ENCODE peak calls at places on chromosomes 12 and 14, in four cellular contexts. U is K562, S is dorsolateral prefrontal cortex, E is fibroblast of lung. M is an unnamed sample.

GRCh38 chr14:96722751-96723150 is 74.4 kb upstream of the VRK1 start:
- DNase-seq in S (no peak), U (no peak), E (no peak), M (no peak)

GRCh38 chr12:49868952-49869815 is 26.3 kb upstream of the BCDIN3D start:
- DNase-seq in U (peak), S (peak), E (peak), M (peak)

GRCh38 chr14:54806616-54807015 is 96.0 kb downstream of the GCH1 start:
- DNase-seq in S (no peak), E (no peak), U (no peak), M (no peak)

GRCh38 chr12:89701606-89702206 is 6.9 kb downstream of the ATP2B1 start:
- DNase-seq in S (no peak), U (no peak), E (no peak), M (no peak)

GRCh38 chr12:124884587-124885438 is 21.1 kb upstream of the SCARB1 start:
- DNase-seq in U (peak), S (no peak), E (no peak), M (no peak)

GRCh38 chr14:50901361-50901760 is 29.5 kb downstream of the ABHD12B start:
- DNase-seq in E (no peak), U (no peak), S (no peak), M (no peak)

GRCh38 chr14:21525571-21525970 is 575 bp downstream of the SALL2 start:
- DNase-seq in E (peak), S (no peak), U (peak), M (no peak)

GRCh38 chr14:84404246-84404645 is 1125.7 kb upstream of the FLRT2 start:
- DNase-seq in S (no peak), E (no peak), U (no peak), M (no peak)

GRCh38 chr12:54164402-54165145 is 24.2 kb downstream of the SMUG1 start:
- DNase-seq in S (no peak), E (no peak), U (no peak), M (no peak)

GRCh38 chr12:2138871-2139308 is 86.1 kb downstream of the CACNA1C start:
- DNase-seq in E (no peak), U (no peak), S (no peak), M (no peak)

GRCh38 chr12:113818833-113819232 is 147.3 kb downstream of the RBM19 start:
- DNase-seq in S (no peak), E (no peak), U (peak), M (no peak)

GRCh38 chr12:57242329-57242690 is 8.7 kb downstream of the STAC3 start:
- DNase-seq in S (no peak), E (no peak), U (no peak), M (no peak)

GRCh38 chr12:113135178-113136127 is at the start of gene RASAL1:
- DNase-seq in U (peak), S (peak), E (no peak), M (no peak)

GRCh38 chr14:101467181-101467926 is 93.9 kb upstream of the DIO3 start:
- DNase-seq in E (no peak), U (no peak), S (no peak), M (no peak)

GRCh38 chr12:45122776-45123380 is 72.0 kb upstream of the DBX2 start:
- DNase-seq in E (peak), S (no peak), U (no peak), M (peak)

GRCh38 chr14:54175298-54175942 is 218.8 kb upstream of the BMP4 start:
- DNase-seq in E (peak), S (peak), U (peak), M (peak)

GRCh38 chr12:90298289-90298948 is 589.8 kb upstream of the ATP2B1 start:
- DNase-seq in S (no peak), E (no peak), U (no peak), M (peak)

GRCh38 chr14:36626150-36626549 is 35.5 kb upstream of the PAX9 start:
- DNase-seq in E (no peak), U (no peak), S (no peak), M (no peak)

DNA sequence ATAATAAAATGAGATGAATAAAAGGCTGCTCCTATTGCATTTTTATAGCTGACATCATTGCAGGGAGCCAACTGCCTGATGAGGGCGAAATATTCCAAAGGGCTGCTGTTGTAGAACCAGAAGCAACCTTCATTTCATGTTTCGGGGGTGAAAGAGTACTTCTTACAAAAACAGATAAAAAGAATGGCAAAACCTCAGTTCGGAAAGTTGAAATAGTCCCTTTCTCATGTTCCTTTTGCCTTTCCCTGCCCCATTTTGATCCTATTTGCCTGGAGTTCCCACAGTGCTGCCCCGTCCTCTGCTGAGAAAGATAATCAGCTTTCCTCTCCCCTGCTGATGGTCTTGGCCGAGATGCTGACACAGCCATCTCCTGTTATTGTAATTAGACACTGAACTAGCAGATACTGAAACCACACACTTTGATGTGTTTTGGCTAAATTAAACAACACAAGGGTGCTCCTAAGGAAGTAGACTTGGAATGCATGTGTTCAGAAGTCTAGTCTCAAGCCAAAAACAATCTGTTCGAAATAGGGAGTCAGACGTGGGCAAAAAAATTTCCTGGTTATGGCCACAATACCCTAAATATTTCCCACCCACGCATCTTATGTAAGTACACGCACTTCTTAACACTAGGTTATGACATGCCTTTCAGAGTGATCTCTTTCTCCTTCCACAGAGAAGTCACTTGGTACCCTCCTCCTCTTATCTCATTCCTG is 117.2 kb downstream of the PPM1H start:
- DNase-seq in E (peak), S (peak), U (no peak), M (peak)
- H3K4me3 ChIP-seq in E (no peak), S (peak), U (no peak), M (no peak)

GRCh38 chr12:42744539-42745156 is 155.1 kb upstream of the PRICKLE1 start:
- DNase-seq in S (no peak), U (no peak), E (peak), M (peak)

GRCh38 chr12:42742691-42743090 is 153.1 kb upstream of the PRICKLE1 start:
- DNase-seq in U (no peak), S (no peak), E (no peak), M (peak)

GRCh38 chr12:42737364-42737763 is 147.8 kb upstream of the PRICKLE1 start:
- DNase-seq in S (no peak), E (no peak), U (no peak), M (no peak)

DNA sequence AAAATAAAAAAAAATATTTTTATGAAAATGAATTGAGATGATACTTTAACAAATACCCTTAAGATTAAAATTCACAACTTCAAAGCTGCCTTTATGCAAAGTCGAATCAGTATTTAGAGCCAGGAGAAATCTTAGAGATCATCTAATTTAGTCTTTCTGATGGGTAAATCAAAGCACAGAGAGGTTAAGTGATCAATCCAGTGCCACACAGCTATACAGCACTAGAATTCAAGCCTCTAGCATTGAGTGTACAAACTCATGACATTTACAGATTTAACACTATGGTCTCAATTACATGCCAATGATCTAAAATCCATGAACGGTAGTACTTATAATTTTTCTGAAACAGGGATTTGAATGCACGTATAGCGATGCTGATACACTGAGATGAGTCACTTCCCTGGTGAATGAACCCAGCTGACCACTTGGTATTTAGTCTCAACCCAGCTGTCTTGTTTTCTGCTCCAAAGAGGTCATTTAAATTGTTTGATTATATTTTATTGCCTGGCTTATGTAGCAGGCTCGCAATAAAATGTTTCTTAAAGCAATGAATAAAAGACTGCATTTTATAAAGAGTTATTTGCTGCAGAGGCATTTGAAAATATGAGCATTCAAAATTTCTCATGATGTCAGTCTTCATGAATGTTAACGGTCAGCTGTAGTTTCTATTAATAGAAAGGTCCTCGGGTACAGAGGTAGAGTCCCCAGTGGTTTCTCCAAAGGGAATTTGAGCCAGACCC is 152.4 kb upstream of the PRICKLE1 start:
- DNase-seq in U (no peak), S (no peak), E (peak), M (peak)
- H3K4me3 ChIP-seq in U (no peak), S (no peak), E (no peak), M (no peak)

GRCh38 chr14:93328546-93328945 is 4.3 kb downstream of the BTBD7 start:
- DNase-seq in E (no peak), U (no peak), S (no peak), M (no peak)

GRCh38 chr14:93329965-93330608 is 2.7 kb downstream of the BTBD7 start:
- DNase-seq in S (no peak), E (no peak), U (no peak), M (no peak)

GRCh38 chr14:93331375-93332031 is 1.3 kb downstream of the BTBD7 start:
- DNase-seq in U (no peak), E (no peak), S (no peak), M (no peak)

GRCh38 chr14:93332032-93332852 is 594 bp downstream of the BTBD7 start:
- DNase-seq in U (peak), S (peak), E (peak), M (peak)

GRCh38 chr14:93330609-93331000 is 2.2 kb downstream of the BTBD7 start:
- DNase-seq in U (no peak), S (no peak), E (no peak), M (no peak)
- H3K4me3 ChIP-seq in U (peak), S (no peak), E (no peak), M (no peak)

GRCh38 chr12:79682593-79682992 is 8.2 kb downstream of the PAWR start:
- DNase-seq in U (no peak), S (no peak), E (no peak), M (no peak)

GRCh38 chr12:79687711-79688270 is 3.0 kb downstream of the PAWR start:
- DNase-seq in S (no peak), U (no peak), E (no peak), M (peak)

GRCh38 chr12:79688376-79689040 is 2.3 kb downstream of the PAWR start:
- DNase-seq in E (no peak), U (no peak), S (no peak), M (peak)

GRCh38 chr12:79686171-79686570 is 4.6 kb downstream of the PAWR start:
- DNase-seq in E (peak), U (no peak), S (no peak), M (no peak)

GRCh38 chr12:79685068-79685467 is 5.7 kb downstream of the PAWR start:
- DNase-seq in S (no peak), U (no peak), E (peak), M (peak)
- H3K4me3 ChIP-seq in S (no peak), U (no peak), E (no peak), M (no peak)

DNA sequence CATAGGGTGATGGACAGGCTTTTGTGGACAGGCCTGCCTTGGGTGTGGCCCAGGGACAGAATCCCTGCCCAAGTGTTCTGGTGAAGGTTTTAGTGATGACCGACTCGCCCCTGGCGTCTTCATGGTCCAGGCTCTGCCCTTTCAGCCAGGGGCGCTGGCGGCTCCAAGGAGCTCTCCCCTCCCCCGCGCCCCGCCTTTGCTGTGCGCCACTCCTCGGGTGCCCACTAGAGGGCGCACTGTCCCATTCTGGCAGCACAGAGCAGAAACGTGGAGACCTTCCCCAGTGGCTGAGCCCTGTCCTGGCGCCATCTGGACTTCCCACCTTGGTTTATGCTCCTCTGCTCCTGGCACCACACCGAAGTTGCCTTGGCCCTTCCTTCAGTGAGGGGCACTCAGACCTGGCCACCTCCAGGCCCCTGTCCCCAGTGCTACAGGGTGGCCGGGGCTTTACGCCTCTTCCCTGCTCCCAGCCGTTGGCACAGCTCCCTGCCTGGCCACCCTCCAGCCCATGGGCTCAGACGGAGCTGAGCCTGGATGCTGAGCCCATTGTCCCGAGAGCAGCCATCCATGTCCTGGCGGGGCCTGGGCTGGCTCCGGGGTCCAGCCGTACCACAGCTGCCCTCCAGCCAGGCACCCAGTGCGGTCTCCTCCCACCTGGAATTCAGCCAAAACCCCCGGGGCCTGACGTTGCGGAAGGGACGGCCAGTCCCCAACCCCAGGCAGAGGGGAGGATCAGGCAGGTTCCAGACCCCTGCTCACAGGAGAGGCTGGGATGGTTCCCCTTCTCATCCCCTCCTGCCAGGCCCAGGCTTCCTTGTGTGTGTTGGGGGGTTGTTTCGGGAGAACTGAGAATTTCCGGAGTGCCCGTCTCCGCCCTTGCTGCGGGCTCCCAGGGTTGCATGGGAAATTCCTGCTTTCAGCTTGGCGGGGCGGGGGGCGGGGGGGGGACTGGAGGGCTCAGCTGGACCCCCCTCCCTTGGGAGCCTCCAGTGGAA is 5.6 kb upstream of the CRIP1 start:
- DNase-seq in U (peak), S (peak), E (peak), M (peak)
- H3K4me3 ChIP-seq in U (peak), S (peak), E (peak), M (peak)

GRCh38 chr14:63662776-63663175 is 21.1 kb upstream of the WDR89 start:
- DNase-seq in U (no peak), S (no peak), E (no peak), M (no peak)

GRCh38 chr14:63664143-63664460 is 22.4 kb upstream of the WDR89 start:
- DNase-seq in S (no peak), U (no peak), E (no peak), M (no peak)

GRCh38 chr14:63666326-63666725 is 24.7 kb upstream of the WDR89 start:
- DNase-seq in E (no peak), S (no peak), U (no peak), M (no peak)

GRCh38 chr14:63659726-63660125 is 18.1 kb upstream of the WDR89 start:
- DNase-seq in E (peak), U (no peak), S (peak), M (no peak)

GRCh38 chr14:63663428-63664142 is 21.9 kb upstream of the WDR89 start:
- DNase-seq in E (peak), S (no peak), U (no peak), M (no peak)
- H3K4me3 ChIP-seq in E (no peak), S (no peak), U (no peak), M (no peak)

GRCh38 chr14:24216345-24216699 is 456 bp upstream of the MDP1 start:
- DNase-seq in E (no peak), S (no peak), U (no peak), M (no peak)
- H3K4me3 ChIP-seq in E (peak), S (peak), U (no peak), M (peak)

GRCh38 chr12:130715150-130715995 is 726 bp downstream of the RIMBP2 start:
- DNase-seq in E (no peak), S (no peak), U (no peak), M (no peak)

GRCh38 chr12:130717752-130718151 is 1.7 kb upstream of the RIMBP2 start:
- DNase-seq in E (no peak), U (no peak), S (no peak), M (no peak)

GRCh38 chr12:130714591-130715149 is 1.4 kb downstream of the RIMBP2 start:
- DNase-seq in S (no peak), U (no peak), E (no peak), M (no peak)

GRCh38 chr12:130716918-130717306 is 813 bp upstream of the RIMBP2 start:
- DNase-seq in S (no peak), E (no peak), U (no peak), M (no peak)

GRCh38 chr12:130715996-130716917 is at the start of gene RIMBP2:
- DNase-seq in S (no peak), U (no peak), E (peak), M (peak)
- H3K4me3 ChIP-seq in S (peak), U (no peak), E (no peak), M (peak)

DNA sequence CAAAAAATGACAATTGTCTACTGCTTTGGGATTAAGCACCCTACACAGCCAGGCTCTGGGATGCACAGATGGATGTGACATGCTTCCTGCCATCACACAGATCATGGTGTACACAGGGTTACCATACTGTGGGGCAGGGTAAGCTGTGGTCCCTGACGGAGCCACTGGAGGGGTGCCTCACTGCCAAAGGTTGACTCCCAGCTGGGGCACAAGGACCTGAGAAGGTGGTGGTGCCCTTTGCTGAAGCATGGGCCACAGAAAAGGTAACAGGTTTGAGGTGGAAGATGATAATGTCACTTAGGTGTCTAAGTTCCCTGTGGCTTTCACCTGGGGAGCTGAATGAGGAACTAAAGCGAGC is 36.5 kb downstream of the RAB35 start:
- DNase-seq in S (no peak), E (no peak), U (no peak), M (no peak)
- H3K4me3 ChIP-seq in S (no peak), E (no peak), U (no peak), M (no peak)

GRCh38 chr12:33437598-33437997 is 2.0 kb downstream of the SYT10 start:
- DNase-seq in U (no peak), E (no peak), S (no peak), M (no peak)
- H3K4me3 ChIP-seq in U (peak), E (no peak), S (peak), M (no peak)